ENCODE peak calls at places on chromosomes 3 and 15, in ten cellular contexts. D, R, C, Z, E, V, F, P, J and A are unnamed samples.

GRCh38 chr15:56307180-56307579 is 58.0 kb upstream of the TEX9 start:
- DNase-seq in D (no peak), R (no peak), C (no peak), Z (no peak), E (no peak), V (peak), F (no peak), P (no peak), J (no peak), A (no peak)

GRCh38 chr3:21331321-21331720 is 419.7 kb downstream of the ZNF385D start:
- DNase-seq in D (no peak), R (no peak), C (no peak), Z (no peak), E (no peak), V (no peak), F (peak), P (no peak), J (no peak), A (no peak)

GRCh38 chr3:151976211-151977050 is 103.0 kb downstream of the SUCNR1 start:
- DNase-seq in D (no peak), R (peak), C (peak), Z (peak), E (no peak), V (no peak), F (peak), P (peak), J (no peak), A (no peak)

GRCh38 chr15:95120595-95120994 is 889.2 kb downstream of the MCTP2 start:
- DNase-seq in D (no peak), R (no peak), C (no peak), Z (no peak), E (no peak), V (no peak), F (no peak), P (no peak), J (no peak), A (no peak)

GRCh38 chr3:74469151-74469550 is 145.3 kb downstream of the CNTN3 start:
- DNase-seq in D (no peak), R (no peak), C (no peak), Z (no peak), E (no peak), V (no peak), F (no peak), P (no peak), J (no peak), A (no peak)

GRCh38 chr3:52092291-52092660 is 35.9 kb upstream of the DUSP7 start:
- DNase-seq in D (no peak), R (no peak), C (no peak), Z (no peak), E (no peak), V (no peak), F (no peak), P (no peak), J (no peak), A (no peak)

GRCh38 chr15:33150993-33151392 is 43.5 kb downstream of the FMN1 start:
- DNase-seq in D (no peak), R (no peak), C (no peak), Z (no peak), E (no peak), V (no peak), F (no peak), P (no peak), J (no peak), A (no peak)

GRCh38 chr3:50411229-50411628 is 51.9 kb upstream of the TMEM115 start:
- DNase-seq in D (no peak), R (no peak), C (no peak), Z (no peak), E (no peak), V (no peak), F (no peak), P (no peak), J (no peak), A (no peak)

GRCh38 chr15:69476704-69477473 is 24.3 kb downstream of the RPLP1 start:
- DNase-seq in D (no peak), R (no peak), C (no peak), Z (no peak), E (no peak), V (no peak), F (no peak), P (no peak), J (no peak), A (no peak)

GRCh38 chr3:162332344-162332743 is 835.7 kb downstream of the OTOL1 start:
- DNase-seq in D (no peak), R (no peak), C (no peak), Z (no peak), E (no peak), V (no peak), F (no peak), P (no peak), J (no peak), A (no peak)

GRCh38 chr3:182180646-182181385 is 469.1 kb downstream of the SOX2 start:
- DNase-seq in D (no peak), R (no peak), C (no peak), Z (no peak), E (no peak), V (peak), F (no peak), P (no peak), J (no peak), A (no peak)

GRCh38 chr15:35674873-35675781 is 129.2 kb upstream of the DPH6 start:
- DNase-seq in D (no peak), R (no peak), C (no peak), Z (peak), E (no peak), V (no peak), F (peak), P (no peak), J (no peak), A (no peak)

GRCh38 chr3:194333212-194333980 is 17.7 kb downstream of the CPN2 start:
- DNase-seq in D (peak), R (peak), C (peak), Z (peak), E (peak), V (peak), F (peak), P (peak), J (peak), A (peak)

GRCh38 chr15:58015565-58015964 is 49.9 kb downstream of the ALDH1A2 start:
- DNase-seq in D (no peak), R (peak), C (no peak), Z (no peak), E (no peak), V (no peak), F (peak), P (no peak), J (no peak), A (no peak)

GRCh38 chr3:120177151-120177550 is 82.9 kb upstream of the GSK3B start:
- DNase-seq in D (peak), R (peak), C (peak), Z (peak), E (no peak), V (no peak), F (peak), P (no peak), J (no peak), A (no peak)

GRCh38 chr3:11159421-11159904 is 5.2 kb downstream of the HRH1 start:
- DNase-seq in D (no peak), R (no peak), C (peak), Z (peak), E (peak), V (no peak), F (peak), P (no peak), J (peak), A (no peak)

GRCh38 chr15:69713726-69714559 is 261.3 kb downstream of the RPLP1 start:
- DNase-seq in D (no peak), R (peak), C (no peak), Z (no peak), E (no peak), V (no peak), F (no peak), P (peak), J (peak), A (no peak)

GRCh38 chr3:158160958-158161357 is 51.1 kb downstream of the RSRC1 start:
- DNase-seq in D (no peak), R (peak), C (peak), Z (peak), E (no peak), V (no peak), F (peak), P (no peak), J (no peak), A (no peak)

GRCh38 chr3:133782454-133782853 is 23.2 kb upstream of the SRPRB start:
- DNase-seq in D (no peak), R (no peak), C (no peak), Z (no peak), E (no peak), V (no peak), F (no peak), P (no peak), J (no peak), A (no peak)

GRCh38 chr3:30221622-30222021 is 384.8 kb upstream of the TGFBR2 start:
- DNase-seq in D (no peak), R (peak), C (no peak), Z (no peak), E (no peak), V (no peak), F (no peak), P (no peak), J (no peak), A (no peak)

GRCh38 chr3:184944221-184944620 is 132.3 kb downstream of the VPS8 start:
- DNase-seq in D (no peak), R (no peak), C (no peak), Z (no peak), E (no peak), V (peak), F (no peak), P (no peak), J (no peak), A (no peak)

GRCh38 chr15:89827821-89828220 is 13.2 kb upstream of the ANPEP start:
- DNase-seq in D (no peak), R (no peak), C (no peak), Z (no peak), E (no peak), V (no peak), F (no peak), P (no peak), J (peak), A (no peak)

GRCh38 chr15:28019594-28020320 is 79.4 kb downstream of the OCA2 start:
- DNase-seq in D (peak), R (no peak), C (no peak), Z (no peak), E (no peak), V (peak), F (no peak), P (no peak), J (no peak), A (no peak)

GRCh38 chr3:87320748-87321634 is 44.6 kb upstream of the POU1F1 start:
- DNase-seq in D (no peak), R (peak), C (no peak), Z (no peak), E (no peak), V (no peak), F (no peak), P (no peak), J (no peak), A (no peak)

GRCh38 chr15:65370885-65371284 is 6.9 kb downstream of the IGDCC3 start:
- DNase-seq in D (no peak), R (no peak), C (no peak), Z (no peak), E (no peak), V (no peak), F (no peak), P (no peak), J (no peak), A (no peak)

GRCh38 chr3:23921052-23921511 is 4.2 kb downstream of the RPL15 start:
- DNase-seq in D (no peak), R (no peak), C (no peak), Z (no peak), E (no peak), V (no peak), F (no peak), P (no peak), J (no peak), A (no peak)

GRCh38 chr15:72176155-72176554 is 21.4 kb downstream of the GRAMD2A start:
- DNase-seq in D (no peak), R (no peak), C (no peak), Z (no peak), E (peak), V (no peak), F (peak), P (no peak), J (no peak), A (no peak)

GRCh38 chr3:128054363-128054762 is 2.1 kb downstream of the SEC61A1 start:
- DNase-seq in D (no peak), R (peak), C (no peak), Z (peak), E (no peak), V (no peak), F (no peak), P (no peak), J (no peak), A (no peak)

GRCh38 chr3:170000051-170000450 is 33.4 kb downstream of the SEC62 start:
- DNase-seq in D (no peak), R (no peak), C (no peak), Z (no peak), E (no peak), V (no peak), F (no peak), P (no peak), J (no peak), A (no peak)

GRCh38 chr3:166785851-166786250 is 594.2 kb downstream of the ZBBX start:
- DNase-seq in D (no peak), R (no peak), C (no peak), Z (no peak), E (no peak), V (no peak), F (no peak), P (no peak), J (no peak), A (no peak)

GRCh38 chr3:40464339-40465110 is 7.4 kb downstream of the RPL14 start:
- DNase-seq in D (no peak), R (no peak), C (no peak), Z (no peak), E (no peak), V (no peak), F (no peak), P (no peak), J (no peak), A (no peak)

GRCh38 chr15:88334436-88334835 is 77.9 kb upstream of the NTRK3 start:
- DNase-seq in D (no peak), R (peak), C (no peak), Z (no peak), E (no peak), V (no peak), F (peak), P (no peak), J (no peak), A (no peak)

GRCh38 chr3:149180057-149180573 is 41.5 kb downstream of the CP start:
- DNase-seq in D (no peak), R (peak), C (peak), Z (peak), E (peak), V (no peak), F (peak), P (no peak), J (peak), A (no peak)

GRCh38 chr3:129357616-129358015 is 70.8 kb downstream of the EFCAB12 start:
- DNase-seq in D (no peak), R (no peak), C (no peak), Z (no peak), E (no peak), V (no peak), F (no peak), P (no peak), J (no peak), A (no peak)

GRCh38 chr3:183210862-183211341 is 42.2 kb upstream of the B3GNT5 start:
- DNase-seq in D (no peak), R (no peak), C (no peak), Z (no peak), E (no peak), V (no peak), F (no peak), P (no peak), J (no peak), A (no peak)

DNA sequence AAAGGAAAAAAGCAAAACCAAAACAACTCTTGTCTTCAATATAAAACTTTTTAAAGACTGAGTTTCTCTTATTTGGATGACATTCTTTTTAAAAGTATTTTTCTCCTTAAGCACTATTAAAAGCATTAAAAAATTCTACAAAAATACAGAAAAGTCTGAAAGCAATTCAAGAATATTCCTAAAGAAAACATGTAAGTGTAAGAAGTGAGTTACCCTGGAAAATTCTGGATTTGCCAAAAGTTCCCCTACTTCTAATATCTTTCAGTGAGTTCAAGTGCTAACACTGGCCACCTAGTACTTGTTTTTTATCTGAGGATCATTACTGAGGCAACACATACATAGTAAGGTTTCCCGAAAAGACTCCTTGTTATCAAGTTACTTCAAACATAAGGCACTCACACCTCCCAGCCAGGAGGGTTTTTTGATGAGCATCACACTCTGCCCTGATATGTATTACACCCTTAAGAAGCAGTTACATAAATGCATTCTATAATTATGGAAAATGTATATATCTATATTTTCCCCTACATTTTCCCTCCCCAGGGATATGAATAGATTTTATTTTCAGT is 158.4 kb downstream of the TIGIT start:
- DNase-seq in D (no peak), R (no peak), C (no peak), Z (no peak), E (no peak), V (no peak), F (peak), P (no peak), J (no peak), A (no peak)
- TF ChIP-seq CTCF in D (no peak), R (no peak), C (no peak), Z (no peak), E (no peak), V (no peak), F (no peak), P (no peak), J (no peak), A (no peak)

GRCh38 chr15:30973379-30973778 is 18.0 kb downstream of the MTMR10 start:
- DNase-seq in D (no peak), R (no peak), C (no peak), Z (no peak), E (no peak), V (no peak), F (no peak), P (no peak), J (no peak), A (no peak)
- TF ChIP-seq CTCF in D (no peak), R (no peak), C (no peak), Z (no peak), E (no peak), V (no peak), F (no peak), P (no peak), J (no peak), A (no peak)

GRCh38 chr15:45268135-45268534 is 16.1 kb downstream of the SLC28A2 start:
- DNase-seq in D (no peak), R (peak), C (no peak), Z (no peak), E (no peak), V (no peak), F (no peak), P (no peak), J (peak), A (no peak)
- TF ChIP-seq CTCF in D (no peak), R (peak), C (no peak), Z (no peak), E (no peak), V (no peak), F (no peak), P (peak), J (peak), A (no peak)

GRCh38 chr3:160648701-160649100 is 28.3 kb upstream of the ARL14 start:
- DNase-seq in D (no peak), R (no peak), C (no peak), Z (no peak), E (no peak), V (no peak), F (no peak), P (no peak), J (no peak), A (no peak)

GRCh38 chr3:160641675-160642330 is 35.2 kb upstream of the ARL14 start:
- DNase-seq in D (no peak), R (peak), C (no peak), Z (no peak), E (no peak), V (no peak), F (peak), P (no peak), J (no peak), A (no peak)

GRCh38 chr3:160644491-160644890 is 32.5 kb upstream of the ARL14 start:
- DNase-seq in D (no peak), R (no peak), C (no peak), Z (no peak), E (no peak), V (peak), F (no peak), P (no peak), J (no peak), A (no peak)

GRCh38 chr3:160649596-160649995 is 27.4 kb upstream of the ARL14 start:
- DNase-seq in D (no peak), R (no peak), C (no peak), Z (no peak), E (no peak), V (no peak), F (no peak), P (no peak), J (no peak), A (no peak)

DNA sequence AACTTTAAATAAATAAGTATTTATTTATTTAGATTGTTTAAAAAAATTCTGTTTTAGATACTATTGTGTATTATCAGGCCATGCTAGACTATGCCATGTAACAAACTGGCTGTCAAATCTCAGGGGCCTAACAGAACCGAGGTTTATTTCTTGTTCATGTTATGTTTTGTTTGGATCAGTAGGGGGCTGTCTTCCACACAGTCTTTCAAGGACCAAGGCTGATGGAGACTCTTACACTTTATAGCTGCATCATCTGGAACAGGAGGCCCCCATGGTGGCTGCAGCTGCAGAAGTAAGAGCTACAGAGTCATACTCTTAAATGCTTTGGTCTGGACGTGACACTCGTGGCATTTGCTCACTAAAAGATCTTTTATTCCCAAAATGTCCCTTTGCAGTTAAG is 33.0 kb upstream of the ARL14 start:
- DNase-seq in D (no peak), R (no peak), C (no peak), Z (peak), E (no peak), V (peak), F (no peak), P (no peak), J (no peak), A (no peak)
- TF ChIP-seq CTCF in D (peak), R (peak), C (no peak), Z (peak), E (no peak), V (peak), F (no peak), P (peak), J (no peak), A (peak)

DNA sequence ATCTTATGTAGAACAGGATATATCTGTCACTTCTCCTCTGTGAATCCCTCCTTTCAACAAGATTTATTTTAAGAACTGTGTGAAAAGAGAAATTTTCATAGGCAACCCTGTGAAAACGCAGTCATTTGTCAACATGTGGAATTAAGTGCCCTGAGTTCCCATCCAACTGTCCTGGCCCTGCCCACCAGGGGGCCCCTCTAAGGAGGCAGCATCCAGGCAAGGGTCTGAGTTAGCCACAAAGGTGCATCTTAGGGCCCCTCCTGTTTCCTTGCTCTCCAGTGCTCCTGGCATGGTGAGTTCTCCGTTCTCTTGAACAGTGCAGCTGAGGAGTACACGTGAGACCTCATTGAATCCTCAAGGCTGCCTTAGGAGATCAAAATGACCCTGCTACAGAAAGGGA is 76.7 kb upstream of the CHRNA7 start:
- DNase-seq in D (peak), R (no peak), C (no peak), Z (no peak), E (no peak), V (peak), F (no peak), P (no peak), J (no peak), A (no peak)
- TF ChIP-seq CTCF in D (peak), R (no peak), C (no peak), Z (no peak), E (no peak), V (peak), F (no peak), P (no peak), J (no peak), A (peak)

GRCh38 chr3:99817437-99818240 is at the start of gene CMSS1:
- DNase-seq in D (peak), R (peak), C (peak), Z (peak), E (peak), V (peak), F (peak), P (peak), J (peak), A (peak)
- TF ChIP-seq CTCF in D (no peak), R (peak), C (peak), Z (peak), E (no peak), V (no peak), F (peak), P (no peak), J (peak), A (peak)

GRCh38 chr3:108208831-108209230 is 13.4 kb downstream of the IFT57 start:
- DNase-seq in D (no peak), R (peak), C (no peak), Z (no peak), E (no peak), V (no peak), F (no peak), P (peak), J (no peak), A (no peak)

GRCh38 chr3:108201258-108201657 is 21.0 kb downstream of the IFT57 start:
- DNase-seq in D (no peak), R (no peak), C (no peak), Z (no peak), E (no peak), V (no peak), F (no peak), P (no peak), J (no peak), A (no peak)

GRCh38 chr3:108202080-108202479 is 20.1 kb downstream of the IFT57 start:
- DNase-seq in D (no peak), R (no peak), C (no peak), Z (no peak), E (no peak), V (no peak), F (peak), P (no peak), J (no peak), A (no peak)

GRCh38 chr3:108200024-108200423 is 22.2 kb downstream of the IFT57 start:
- DNase-seq in D (no peak), R (no peak), C (no peak), Z (no peak), E (no peak), V (no peak), F (no peak), P (no peak), J (no peak), A (no peak)

GRCh38 chr3:108202834-108203233 is 19.4 kb downstream of the IFT57 start:
- DNase-seq in D (no peak), R (no peak), C (no peak), Z (no peak), E (no peak), V (no peak), F (no peak), P (no peak), J (peak), A (no peak)
- TF ChIP-seq CTCF in D (no peak), R (no peak), C (no peak), Z (no peak), E (no peak), V (no peak), F (no peak), P (no peak), J (no peak), A (no peak)